ENCODE peak calls at places on chromosomes 11 and 22, in ten cellular contexts. I, U, Y, A, F, P, Z, C, H and L are unnamed samples.
A peak's percentile ranks its signal among the peaks of the same experiment; 100 is the strongest.

GRCh38 chr22:43377486-43377995 is 34.3 kb upstream of the MPPED1 start:
- DNase-seq in I (no peak), U (no peak), Y (peak; percentile 19), A (no peak), F (peak; percentile 20), P (no peak), Z (no peak), C (no peak), H (no peak), L (peak; percentile 76)

GRCh38 chr22:42443240-42444059 is 11.2 kb upstream of the NFAM1 start:
- DNase-seq in I (no peak), U (no peak), Y (no peak), A (no peak), F (no peak), P (no peak), Z (no peak), C (no peak), H (no peak), L (no peak)

GRCh38 chr11:102447193-102447592 is 5.4 kb downstream of the TMEM123 start:
- DNase-seq in I (no peak), U (no peak), Y (no peak), A (no peak), F (no peak), P (no peak), Z (no peak), C (no peak), H (no peak), L (no peak)

GRCh38 chr11:128516886-128517285 is 70.5 kb downstream of the ETS1 start:
- DNase-seq in I (peak; percentile 81), U (no peak), Y (no peak), A (no peak), F (no peak), P (no peak), Z (no peak), C (no peak), H (no peak), L (no peak)

GRCh38 chr22:23692598-23693291 is 1.9 kb downstream of the RGL4 start:
- DNase-seq in I (no peak), U (no peak), Y (no peak), A (no peak), F (no peak), P (no peak), Z (no peak), C (no peak), H (no peak), L (no peak)

GRCh38 chr22:26656896-26657851 is at the start of gene MIAT:
- DNase-seq in I (no peak), U (no peak), Y (no peak), A (no peak), F (peak; percentile 24), P (no peak), Z (no peak), C (no peak), H (no peak), L (peak; percentile 17)

GRCh38 chr11:45133871-45134270 is 12.6 kb upstream of the PRDM11 start:
- DNase-seq in I (peak; percentile 34), U (no peak), Y (no peak), A (no peak), F (no peak), P (no peak), Z (no peak), C (no peak), H (no peak), L (no peak)

GRCh38 chr11:27950339-27950738 is 157.6 kb downstream of the KIF18A start:
- DNase-seq in I (no peak), U (no peak), Y (no peak), A (no peak), F (no peak), P (no peak), Z (no peak), C (no peak), H (no peak), L (no peak)

GRCh38 chr11:78039919-78040671 is 17.0 kb upstream of the KCTD14 start:
- DNase-seq in I (no peak), U (peak; percentile 82), Y (peak; percentile 72), A (peak; percentile 33), F (peak; percentile 85), P (no peak), Z (peak; percentile 56), C (peak; percentile 63), H (no peak), L (peak; percentile 81)

GRCh38 chr11:116606060-116606459 is 166.7 kb downstream of the BUD13 start:
- DNase-seq in I (no peak), U (no peak), Y (no peak), A (no peak), F (no peak), P (no peak), Z (no peak), C (no peak), H (no peak), L (no peak)

GRCh38 chr11:120546312-120547205 is 35.0 kb downstream of the GRIK4 start:
- DNase-seq in I (no peak), U (peak; percentile 89), Y (peak; percentile 75), A (no peak), F (peak; percentile 98), P (no peak), Z (no peak), C (peak; percentile 17), H (no peak), L (peak; percentile 48)

GRCh38 chr11:82999232-82999631 is 72.5 kb downstream of the RAB30 start:
- DNase-seq in I (no peak), U (no peak), Y (no peak), A (no peak), F (no peak), P (no peak), Z (no peak), C (no peak), H (no peak), L (no peak)

GRCh38 chr11:88398372-88399140 is 61.0 kb upstream of the CTSC start:
- DNase-seq in I (no peak), U (no peak), Y (no peak), A (no peak), F (peak; percentile 69), P (no peak), Z (no peak), C (peak; percentile 39), H (no peak), L (no peak)

GRCh38 chr11:78414321-78415051 is 3.1 kb downstream of the GAB2 start:
- DNase-seq in I (no peak), U (no peak), Y (no peak), A (no peak), F (peak; percentile 43), P (no peak), Z (no peak), C (peak; percentile 29), H (no peak), L (no peak)

GRCh38 chr22:34395370-34395769 is 475.1 kb upstream of the LARGE1 start:
- DNase-seq in I (no peak), U (no peak), Y (no peak), A (no peak), F (no peak), P (no peak), Z (no peak), C (no peak), H (no peak), L (no peak)

GRCh38 chr22:23466351-23466750 is 113.7 kb downstream of the IGLL1 start:
- DNase-seq in I (peak; percentile 90), U (no peak), Y (no peak), A (no peak), F (no peak), P (no peak), Z (no peak), C (no peak), H (no peak), L (no peak)

GRCh38 chr11:119727523-119728081 is 1.4 kb downstream of the NECTIN1 start:
- DNase-seq in I (no peak), U (peak; percentile 49), Y (peak; percentile 40), A (no peak), F (no peak), P (no peak), Z (no peak), C (no peak), H (no peak), L (peak; percentile 9)

DNA sequence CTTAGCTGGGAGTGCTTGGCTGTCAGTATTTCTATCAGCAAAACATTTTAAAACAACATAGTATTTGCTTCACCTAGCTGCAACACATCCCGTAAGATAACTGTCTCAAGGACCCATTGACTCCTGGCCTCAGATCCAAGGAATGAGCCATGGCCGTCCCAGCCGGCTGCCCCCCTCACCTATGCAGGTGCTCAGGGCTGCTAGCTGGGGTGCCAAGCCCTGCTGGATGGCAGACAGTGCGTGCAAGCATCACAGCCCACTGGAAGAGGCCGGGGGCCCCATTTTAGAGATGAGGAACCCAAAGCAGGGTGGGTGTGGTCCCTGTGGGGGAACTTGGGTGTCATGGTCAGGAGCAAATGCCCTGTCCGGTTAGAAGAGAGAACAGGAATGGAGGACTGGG is 8.5 kb downstream of the PSMC3 start:
- DNase-seq in I (no peak), U (no peak), Y (no peak), A (no peak), F (no peak), P (no peak), Z (no peak), C (no peak), H (no peak), L (peak; percentile 35)
- TF ChIP-seq POLR2A in I (no peak), U (no peak), Y (no peak), A (no peak), F (no peak), P (no peak), Z (no peak), C (no peak), H (no peak), L (no peak)

GRCh38 chr11:59187020-59187419 is 15.1 kb downstream of the DTX4 start:
- DNase-seq in I (no peak), U (no peak), Y (no peak), A (no peak), F (no peak), P (no peak), Z (no peak), C (no peak), H (no peak), L (no peak)
- H3K4me1 ChIP-seq in I (peaks cover 7% of the 10 kb centered on the region), U (peaks cover 29% of the 10 kb centered on the region), Y (peaks cover 59% of the 10 kb centered on the region), A (peaks cover 44% of the 10 kb centered on the region), F (peaks cover 18% of the 10 kb centered on the region), P (peaks cover 79% of the 10 kb centered on the region), Z (peaks cover 10% of the 10 kb centered on the region), C (peaks cover 5% of the 10 kb centered on the region), H (no peaks in the 10 kb centered on the region), L (peaks cover 27% of the 10 kb centered on the region)

DNA sequence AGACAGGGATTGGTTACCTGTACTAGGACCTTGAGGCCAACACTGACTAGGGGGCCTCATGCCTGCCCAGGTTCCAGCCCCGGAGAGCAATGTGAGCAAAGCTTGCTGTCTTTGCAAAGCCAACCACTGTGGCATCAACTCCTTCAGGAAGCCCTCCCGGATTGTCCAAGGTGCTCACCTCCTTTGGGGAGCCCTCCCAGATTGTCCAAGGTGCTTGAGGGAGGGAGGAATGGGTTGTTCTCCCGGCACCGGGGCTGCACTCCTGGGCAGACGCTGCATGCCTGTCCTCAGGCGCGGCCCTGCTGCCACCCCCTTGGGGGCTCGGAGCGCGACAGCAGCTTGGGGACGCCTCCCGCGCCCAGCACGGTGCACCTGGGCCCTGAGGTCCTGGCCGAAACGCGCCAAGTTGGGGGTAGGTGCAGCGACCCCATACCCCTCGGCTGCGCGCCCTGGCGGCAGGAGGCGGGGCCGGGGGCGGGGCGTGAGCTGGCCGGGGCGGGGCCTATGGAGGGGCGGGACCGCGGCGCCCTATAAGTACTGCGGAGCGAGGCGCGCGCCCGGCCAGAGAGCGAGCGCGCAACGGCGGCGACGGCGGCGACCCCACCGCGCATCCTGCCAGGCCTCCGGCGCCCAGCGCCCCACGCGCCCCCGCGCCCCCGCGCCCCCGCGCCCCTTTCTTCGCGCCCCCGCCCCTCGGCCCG is at the start of gene CD81:
- DNase-seq in I (no peak), U (peak; percentile 82), Y (no peak), A (no peak), F (peak; percentile 33), P (no peak), Z (peak; percentile 57), C (peak; percentile 41), H (no peak), L (peak; percentile 40)
- TF ChIP-seq POLR2A in I (no peak), U (no peak), Y (no peak), A (no peak), F (peak; percentile 93), P (peak; percentile 29), Z (no peak), C (peak; percentile 89), H (peak; percentile 35), L (peak; percentile 71)

GRCh38 chr22:37479196-37479595 is 7.0 kb downstream of the MFNG start:
- DNase-seq in I (no peak), U (no peak), Y (no peak), A (no peak), F (no peak), P (no peak), Z (no peak), C (no peak), H (no peak), L (no peak)
- H3K4me1 ChIP-seq in I (peaks cover 6% of the 10 kb centered on the region), U (no peaks in the 10 kb centered on the region), Y (no peaks in the 10 kb centered on the region), A (peaks cover 6% of the 10 kb centered on the region), F (peaks cover 6% of the 10 kb centered on the region), P (peaks cover 16% of the 10 kb centered on the region), Z (peaks cover 12% of the 10 kb centered on the region), C (peaks cover 6% of the 10 kb centered on the region), H (peaks cover 5% of the 10 kb centered on the region), L (peaks cover 13% of the 10 kb centered on the region)